ENCODE peak calls at places on chromosomes 16 and 17, in six cellular contexts. B is T-helper 2 cell; I is progenitor cell of endocrine pancreas; O is Jurkat, Clone E6-1; H is fibroblast of mammary gland; Y is iris pigment epithelial cell. F is an unnamed sample.

GRCh38 chr17:30600830-30601494 is 123.8 kb downstream of the GOSR1 start:
- DNase-seq in I (no peak), B (no peak), O (no peak), Y (peak; percentile 14), H (peak; percentile 18), F (peak; percentile 30)

GRCh38 chr16:77289331-77289809 is 90.2 kb downstream of the SYCE1L start:
- DNase-seq in H (peak; percentile 88), Y (peak; percentile 84), I (no peak), O (no peak), B (no peak), F (peak; percentile 89)

GRCh38 chr17:22514315-22514714 is 822.0 kb downstream of the KCNJ18 start:
- DNase-seq in H (no peak), O (no peak), B (no peak), Y (no peak), I (no peak), F (no peak)

GRCh38 chr17:4074831-4075495 is 67.9 kb downstream of the ZZEF1 start:
- DNase-seq in O (peak; percentile 53), B (peak; percentile 18), Y (peak; percentile 52), H (peak; percentile 46), I (no peak), F (peak; percentile 55)

GRCh38 chr17:64115043-64115698 is 14.8 kb downstream of the ERN1 start:
- DNase-seq in I (no peak), B (no peak), O (no peak), Y (peak; percentile 35), H (peak; percentile 56), F (peak; percentile 78)

GRCh38 chr17:82317394-82318168 is at the start of gene CD7:
- DNase-seq in H (no peak), B (peak; percentile 68), O (peak; percentile 83), I (no peak), Y (no peak), F (no peak)

GRCh38 chr16:12062343-12063003 is 85.9 kb downstream of the SNX29 start:
- DNase-seq in B (no peak), O (no peak), H (peak; percentile 94), I (no peak), Y (peak; percentile 89), F (peak; percentile 95)

GRCh38 chr17:6110592-6110991 is 40.4 kb downstream of the WSCD1 start:
- DNase-seq in O (no peak), Y (no peak), H (no peak), I (no peak), B (no peak), F (no peak)

GRCh38 chr16:81521141-81521626 is 76.6 kb downstream of the CMIP start:
- DNase-seq in B (peak; percentile 93), O (peak; percentile 85), Y (no peak), I (no peak), H (no peak), F (no peak)

GRCh38 chr16:77637939-77638338 is 84.4 kb upstream of the NUDT7 start:
- DNase-seq in I (no peak), H (no peak), O (no peak), B (no peak), Y (no peak), F (peak; percentile 68)

GRCh38 chr17:50517504-50518264 is 9.4 kb downstream of the MYCBPAP start:
- DNase-seq in Y (no peak), I (no peak), H (no peak), B (no peak), O (no peak), F (no peak)

GRCh38 chr17:13576661-13577526 is 24.8 kb downstream of the HS3ST3A1 start:
- DNase-seq in I (no peak), O (peak; percentile 11), H (no peak), B (no peak), Y (no peak), F (peak; percentile 27)

GRCh38 chr17:45976755-45977505 is 22.1 kb upstream of the STH start:
- DNase-seq in B (no peak), H (no peak), I (no peak), O (no peak), Y (peak; percentile 44), F (peak; percentile 23)

GRCh38 chr16:87330257-87330624 is 13.0 kb upstream of the C16orf95 start:
- DNase-seq in B (no peak), Y (no peak), I (no peak), O (no peak), H (no peak), F (no peak)

GRCh38 chr17:17819561-17819995 is 17.2 kb downstream of the SREBF1 start:
- DNase-seq in O (no peak), B (peak; percentile 43), Y (peak; percentile 97), H (peak; percentile 93), I (no peak), F (peak; percentile 81)

GRCh38 chr16:82888616-82889015 is 261.8 kb downstream of the CDH13 start:
- DNase-seq in O (no peak), Y (peak; percentile 98), H (peak; percentile 47), B (no peak), I (no peak), F (peak; percentile 77)

GRCh38 chr17:3904486-3904885 is 11.6 kb upstream of the CAMKK1 start:
- DNase-seq in H (no peak), I (no peak), O (no peak), B (no peak), Y (no peak), F (no peak)

GRCh38 chr16:71917900-71918299 is 22.6 kb downstream of the IST1 start:
- DNase-seq in O (no peak), I (no peak), Y (peak; percentile 92), H (peak; percentile 86), B (no peak), F (peak; percentile 82)

GRCh38 chr17:9360610-9361571 is 214.7 kb downstream of the STX8 start:
- DNase-seq in O (no peak), I (no peak), H (peak; percentile 88), Y (peak; percentile 95), B (no peak), F (peak; percentile 93)

GRCh38 chr17:73003487-73003886 is 89.0 kb downstream of the SLC39A11 start:
- DNase-seq in H (no peak), B (no peak), I (no peak), Y (no peak), O (no peak), F (no peak)

GRCh38 chr16:48156790-48157209 is 1.0 kb upstream of the ABCC12 start:
- DNase-seq in Y (peak; percentile 81), I (peak; percentile 92), H (peak; percentile 86), O (peak; percentile 56), B (peak; percentile 45), F (peak; percentile 85)